ENCODE peak calls at places on chromosomes 16 and 17, in ten cellular contexts. One of them, this sample, is unnamed.

GRCh38 chr16:17358350-17358749 is 112.4 kb downstream of the XYLT1 start:
- DNase-seq in suprapubic skin: no peak
- DNase-seq in left colon: peak; percentile 24
- DNase-seq in T47D: no peak
- DNase-seq in fibroblast of lung: no peak
- DNase-seq in activated T-helper 9 cell treated with anti-CD3 and anti-CD28 coated beads, Interleukin-2, amount 50 U/mL, for 16 hours: no peak
- DNase-seq in fibroblast of the aortic adventitia: no peak
- DNase-seq in hepatic stellate cell: no peak
- DNase-seq in stimulated activated CD4-positive, alpha-beta T cell treated with anti-CD3 and anti-CD28 coated beads, Interleukin-2, amount 100 ng/mL, for 24 hours: no peak
- DNase-seq in effector memory CD4-positive, alpha-beta T cell: no peak
- DNase-seq in this sample: no peak

GRCh38 chr16:10665166-10665565 is 29.6 kb downstream of the TEKT5 start:
- DNase-seq in suprapubic skin: no peak
- DNase-seq in left colon: no peak
- DNase-seq in T47D: no peak
- DNase-seq in fibroblast of lung: no peak
- DNase-seq in activated T-helper 9 cell treated with anti-CD3 and anti-CD28 coated beads, Interleukin-2, amount 50 U/mL, for 16 hours: no peak
- DNase-seq in fibroblast of the aortic adventitia: no peak
- DNase-seq in hepatic stellate cell: no peak
- DNase-seq in stimulated activated CD4-positive, alpha-beta T cell treated with anti-CD3 and anti-CD28 coated beads, Interleukin-2, amount 100 ng/mL, for 24 hours: no peak
- DNase-seq in effector memory CD4-positive, alpha-beta T cell: no peak
- DNase-seq in this sample: no peak

GRCh38 chr16:69087161-69087581 is 18.3 kb upstream of the HAS3 start:
- DNase-seq in suprapubic skin: no peak
- DNase-seq in left colon: no peak
- DNase-seq in T47D: peak; percentile 22
- DNase-seq in fibroblast of lung: no peak
- DNase-seq in activated T-helper 9 cell treated with anti-CD3 and anti-CD28 coated beads, Interleukin-2, amount 50 U/mL, for 16 hours: no peak
- DNase-seq in fibroblast of the aortic adventitia: peak; percentile 61
- DNase-seq in hepatic stellate cell: no peak
- DNase-seq in stimulated activated CD4-positive, alpha-beta T cell treated with anti-CD3 and anti-CD28 coated beads, Interleukin-2, amount 100 ng/mL, for 24 hours: no peak
- DNase-seq in effector memory CD4-positive, alpha-beta T cell: no peak
- DNase-seq in this sample: no peak

GRCh38 chr17:8807070-8807550 is 7.9 kb upstream of the MFSD6L start:
- DNase-seq in suprapubic skin: no peak
- DNase-seq in left colon: no peak
- DNase-seq in T47D: no peak
- DNase-seq in fibroblast of lung: no peak
- DNase-seq in activated T-helper 9 cell treated with anti-CD3 and anti-CD28 coated beads, Interleukin-2, amount 50 U/mL, for 16 hours: no peak
- DNase-seq in fibroblast of the aortic adventitia: no peak
- DNase-seq in hepatic stellate cell: no peak
- DNase-seq in stimulated activated CD4-positive, alpha-beta T cell treated with anti-CD3 and anti-CD28 coated beads, Interleukin-2, amount 100 ng/mL, for 24 hours: no peak
- DNase-seq in effector memory CD4-positive, alpha-beta T cell: no peak
- DNase-seq in this sample: no peak

GRCh38 chr17:56593741-56594527 is 435 bp downstream of the NOG start:
- DNase-seq in suprapubic skin: no peak
- DNase-seq in left colon: no peak
- DNase-seq in T47D: peak; percentile 84
- DNase-seq in fibroblast of lung: no peak
- DNase-seq in activated T-helper 9 cell treated with anti-CD3 and anti-CD28 coated beads, Interleukin-2, amount 50 U/mL, for 16 hours: no peak
- DNase-seq in fibroblast of the aortic adventitia: peak; percentile 36
- DNase-seq in hepatic stellate cell: peak; percentile 76
- DNase-seq in stimulated activated CD4-positive, alpha-beta T cell treated with anti-CD3 and anti-CD28 coated beads, Interleukin-2, amount 100 ng/mL, for 24 hours: peak; percentile 49
- DNase-seq in effector memory CD4-positive, alpha-beta T cell: no peak
- DNase-seq in this sample: peak; percentile 21

GRCh38 chr17:13492351-13493122 is 109.2 kb downstream of the HS3ST3A1 start:
- DNase-seq in suprapubic skin: no peak
- DNase-seq in left colon: no peak
- DNase-seq in T47D: no peak
- DNase-seq in fibroblast of lung: no peak
- DNase-seq in activated T-helper 9 cell treated with anti-CD3 and anti-CD28 coated beads, Interleukin-2, amount 50 U/mL, for 16 hours: no peak
- DNase-seq in fibroblast of the aortic adventitia: no peak
- DNase-seq in hepatic stellate cell: no peak
- DNase-seq in stimulated activated CD4-positive, alpha-beta T cell treated with anti-CD3 and anti-CD28 coated beads, Interleukin-2, amount 100 ng/mL, for 24 hours: no peak
- DNase-seq in effector memory CD4-positive, alpha-beta T cell: no peak
- DNase-seq in this sample: no peak

GRCh38 chr17:17966399-17966798 is 5.8 kb downstream of the TOM1L2 start:
- DNase-seq in suprapubic skin: no peak
- DNase-seq in left colon: no peak
- DNase-seq in T47D: no peak
- DNase-seq in fibroblast of lung: no peak
- DNase-seq in activated T-helper 9 cell treated with anti-CD3 and anti-CD28 coated beads, Interleukin-2, amount 50 U/mL, for 16 hours: no peak
- DNase-seq in fibroblast of the aortic adventitia: no peak
- DNase-seq in hepatic stellate cell: no peak
- DNase-seq in stimulated activated CD4-positive, alpha-beta T cell treated with anti-CD3 and anti-CD28 coated beads, Interleukin-2, amount 100 ng/mL, for 24 hours: no peak
- DNase-seq in effector memory CD4-positive, alpha-beta T cell: no peak
- DNase-seq in this sample: no peak

GRCh38 chr16:49108611-49109010 is 173.0 kb downstream of the CBLN1 start:
- DNase-seq in suprapubic skin: no peak
- DNase-seq in left colon: no peak
- DNase-seq in T47D: no peak
- DNase-seq in fibroblast of lung: no peak
- DNase-seq in activated T-helper 9 cell treated with anti-CD3 and anti-CD28 coated beads, Interleukin-2, amount 50 U/mL, for 16 hours: no peak
- DNase-seq in fibroblast of the aortic adventitia: no peak
- DNase-seq in hepatic stellate cell: no peak
- DNase-seq in stimulated activated CD4-positive, alpha-beta T cell treated with anti-CD3 and anti-CD28 coated beads, Interleukin-2, amount 100 ng/mL, for 24 hours: no peak
- DNase-seq in effector memory CD4-positive, alpha-beta T cell: no peak
- DNase-seq in this sample: no peak

GRCh38 chr16:69286941-69287713 is 24.0 kb upstream of the VPS4A start:
- DNase-seq in suprapubic skin: no peak
- DNase-seq in left colon: no peak
- DNase-seq in T47D: peak; percentile 77
- DNase-seq in fibroblast of lung: peak; percentile 89
- DNase-seq in activated T-helper 9 cell treated with anti-CD3 and anti-CD28 coated beads, Interleukin-2, amount 50 U/mL, for 16 hours: no peak
- DNase-seq in fibroblast of the aortic adventitia: peak; percentile 88
- DNase-seq in hepatic stellate cell: peak; percentile 22
- DNase-seq in stimulated activated CD4-positive, alpha-beta T cell treated with anti-CD3 and anti-CD28 coated beads, Interleukin-2, amount 100 ng/mL, for 24 hours: peak; percentile 45
- DNase-seq in effector memory CD4-positive, alpha-beta T cell: peak; percentile 29
- DNase-seq in this sample: peak; percentile 66

GRCh38 chr16:68436581-68436980 is 11.7 kb downstream of the SMPD3 start:
- DNase-seq in suprapubic skin: no peak
- DNase-seq in left colon: no peak
- DNase-seq in T47D: no peak
- DNase-seq in fibroblast of lung: no peak
- DNase-seq in activated T-helper 9 cell treated with anti-CD3 and anti-CD28 coated beads, Interleukin-2, amount 50 U/mL, for 16 hours: no peak
- DNase-seq in fibroblast of the aortic adventitia: no peak
- DNase-seq in hepatic stellate cell: no peak
- DNase-seq in stimulated activated CD4-positive, alpha-beta T cell treated with anti-CD3 and anti-CD28 coated beads, Interleukin-2, amount 100 ng/mL, for 24 hours: no peak
- DNase-seq in effector memory CD4-positive, alpha-beta T cell: no peak
- DNase-seq in this sample: no peak

This sample was measured in AML-193.